ENCODE peak calls at places on chromosomes 13 and 19, in seven cellular contexts. H is amniotic epithelial cell; F is activated CD4-positive, alpha-beta memory T cell treated with anti-CD3 and anti-CD28 coated beads, Interleukin-2, amount 10 ng/mL, durations not matched to agents 7 days and 5 days; P is activated T-helper 2 cell treated with anti-CD3 and anti-CD28 coated beads, Interferon-gamma antibody, Interleukin-2, Interleukin-4, amounts not matched to agents 10 μg/mL and 5 μg/mL and 100 μg/mL, durations not matched to agents 14 hours and 24 hours and 36 hours; E is substantia nigra; S is hepatic stellate cell; Q is Calu3. C is an unnamed sample.

GRCh38 chr13:36512771-36513170 is 80.5 kb downstream of the CCNA1 start:
- DNase-seq in E (no peak), F (no peak), P (no peak), S (no peak), H (no peak), Q (no peak), C (no peak)

GRCh38 chr13:114143806-114144605 is 11.6 kb upstream of the RASA3 start:
- DNase-seq in S (no peak), F (peak; percentile 47), Q (no peak), E (no peak), H (no peak), P (no peak), C (no peak)

GRCh38 chr13:91045351-91046034 is 302.0 kb upstream of the MIR17HG start:
- DNase-seq in H (peak; percentile 18), E (no peak), S (no peak), F (no peak), P (no peak), Q (no peak), C (peak; percentile 1)

GRCh38 chr19:46631481-46631880 is 4.5 kb downstream of the GNG8 start:
- DNase-seq in P (no peak), F (no peak), Q (no peak), S (no peak), E (no peak), H (peak; percentile 88), C (no peak)

GRCh38 chr19:19202707-19203011 is 555 bp downstream of the NR2C2AP start:
- DNase-seq in F (no peak), Q (no peak), E (no peak), P (no peak), S (no peak), H (no peak), C (no peak)

GRCh38 chr19:55592391-55593090 is 6.8 kb downstream of the FIZ1 start:
- DNase-seq in P (no peak), H (no peak), S (no peak), E (no peak), Q (no peak), F (no peak), C (no peak)

GRCh38 chr13:99228737-99229691 is 28.4 kb downstream of the UBAC2 start:
- DNase-seq in E (no peak), H (peak; percentile 29), F (no peak), S (peak; percentile 62), Q (no peak), P (no peak), C (no peak)

GRCh38 chr13:33194820-33195692 is 90.5 kb downstream of the STARD13 start:
- DNase-seq in Q (no peak), P (no peak), H (peak; percentile 96), F (no peak), E (no peak), S (peak; percentile 47), C (peak; percentile 94)

GRCh38 chr19:3556978-3557460 is 367 bp downstream of the MFSD12 start:
- DNase-seq in H (no peak), E (no peak), S (peak; percentile 76), P (peak; percentile 34), F (peak; percentile 62), Q (peak; percentile 67), C (peak; percentile 58)

GRCh38 chr19:2035590-2035991 is 15.5 kb downstream of the MKNK2 start:
- DNase-seq in Q (no peak), S (no peak), P (no peak), E (no peak), F (peak; percentile 15), H (no peak), C (no peak)

GRCh38 chr19:30255783-30256509 is 116.2 kb upstream of the ZNF536 start:
- DNase-seq in E (no peak), F (no peak), Q (no peak), S (no peak), H (no peak), P (no peak), C (no peak)

GRCh38 chr19:31232871-31233270 is 116.4 kb downstream of the TSHZ3 start:
- DNase-seq in F (no peak), E (no peak), S (peak; percentile 56), H (peak; percentile 92), P (no peak), Q (no peak), C (no peak)